ENCODE peak calls at places on chromosomes 6 and 20, in five cellular contexts. Z is gastrocnemius medialis, A is brain microvascular endothelial cell, D is breast epithelium, M is pancreas. S is an unnamed sample.

GRCh38 chr20:56003966-56004365 is 1.4 kb downstream of the CBLN4 start:
- DNase-seq in Z (no peak), A (no peak), D (no peak), M (peak), S (no peak)

GRCh38 chr6:135876048-135876447 is 24.5 kb downstream of the PDE7B start:
- DNase-seq in Z (no peak), A (no peak), D (no peak), M (no peak), S (no peak)

GRCh38 chr20:6920991-6921613 is 153.6 kb downstream of the BMP2 start:
- DNase-seq in Z (no peak), A (no peak), D (peak), M (no peak), S (no peak)

GRCh38 chr6:150733726-150734125 is 131.8 kb upstream of the MTHFD1L start:
- DNase-seq in Z (no peak), A (no peak), D (no peak), M (no peak), S (no peak)

GRCh38 chr20:47058236-47058635 is 163.6 kb downstream of the EYA2 start:
- DNase-seq in Z (no peak), A (no peak), D (no peak), M (no peak), S (peak)

GRCh38 chr20:4809707-4810106 is 88.0 kb downstream of the PRND start:
- DNase-seq in Z (no peak), A (no peak), D (no peak), M (peak), S (no peak)

GRCh38 chr6:90068264-90068663 is 174.0 kb downstream of the GJA10 start:
- DNase-seq in Z (no peak), A (peak), D (no peak), M (no peak), S (no peak)

GRCh38 chr6:111534366-111534765 is 51.3 kb upstream of the REV3L start:
- DNase-seq in Z (peak), A (no peak), D (peak), M (peak), S (no peak)

GRCh38 chr6:41280658-41281057 is 5.8 kb downstream of the TREM1 start:
- DNase-seq in Z (no peak), A (no peak), D (no peak), M (no peak), S (no peak)

GRCh38 chr6:9520417-9521151 is 894.3 kb downstream of the TFAP2A start:
- DNase-seq in Z (no peak), A (peak), D (no peak), M (no peak), S (no peak)

GRCh38 chr20:33936651-33937050 is 57.1 kb upstream of the RALY start:
- DNase-seq in Z (no peak), A (no peak), D (no peak), M (no peak), S (no peak)

GRCh38 chr6:34317172-34317477 is 68.3 kb upstream of the SMIM29 start:
- DNase-seq in Z (no peak), A (no peak), D (no peak), M (no peak), S (no peak)

GRCh38 chr6:34318492-34319470 is 70.0 kb upstream of the SMIM29 start:
- DNase-seq in Z (no peak), A (no peak), D (no peak), M (no peak), S (no peak)

GRCh38 chr6:34319471-34319885 is 70.7 kb upstream of the SMIM29 start:
- DNase-seq in Z (no peak), A (no peak), D (no peak), M (no peak), S (no peak)

GRCh38 chr6:34316442-34317171 is 67.8 kb upstream of the SMIM29 start:
- DNase-seq in Z (no peak), A (no peak), D (no peak), M (no peak), S (no peak)

GRCh38 chr6:34317882-34318491 is 69.2 kb upstream of the SMIM29 start:
- DNase-seq in Z (no peak), A (no peak), D (no peak), M (no peak), S (no peak)
- H3K4me3 ChIP-seq in Z (no peak), A (no peak), D (no peak), M (no peak), S (peak)

DNA sequence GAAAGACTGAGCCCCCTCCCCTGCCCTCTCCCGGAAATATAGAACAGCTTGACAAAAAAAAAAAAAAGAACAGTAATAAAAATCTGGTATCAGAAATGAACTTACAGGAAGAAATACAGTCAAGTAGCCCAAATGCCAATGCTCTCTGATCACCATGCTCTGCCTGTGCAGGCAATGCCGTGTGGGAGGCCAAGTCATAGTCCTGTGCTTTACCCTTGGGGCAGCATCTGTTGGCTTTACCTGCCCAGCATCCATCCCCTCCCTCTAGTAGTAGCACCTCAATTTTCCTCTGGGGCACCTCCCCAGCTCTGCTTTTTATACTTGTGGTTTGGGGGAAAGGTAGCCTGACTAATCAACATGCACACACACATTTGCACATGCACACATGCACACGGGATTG is 70.3 kb downstream of the RIPOR3 start:
- DNase-seq in Z (no peak), A (no peak), D (no peak), M (no peak), S (no peak)
- TF ChIP-seq CTCF in Z (no peak), A (no peak), D (no peak), M (no peak), S (no peak)

DNA sequence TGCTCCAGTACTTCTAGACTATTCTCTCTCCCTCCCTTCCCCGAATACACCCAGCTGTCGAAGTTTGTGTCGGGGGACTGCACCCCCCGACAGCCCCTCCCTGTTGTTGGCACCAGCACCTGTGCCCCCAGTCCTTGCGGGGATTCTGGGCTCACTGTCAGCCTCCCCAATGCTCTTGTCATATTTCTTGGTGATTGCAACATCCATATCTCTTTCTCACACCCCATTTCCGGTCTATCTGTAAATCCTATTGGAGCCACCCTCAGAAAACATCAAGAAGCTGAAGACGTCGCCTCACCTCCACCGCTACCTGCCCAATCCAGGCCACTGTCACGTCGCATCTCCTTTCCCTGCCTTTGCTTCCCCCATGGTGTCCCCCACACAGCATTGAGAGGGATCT is 32.6 kb upstream of the VSTM2L start:
- DNase-seq in Z (no peak), A (no peak), D (no peak), M (no peak), S (no peak)
- H3K27ac ChIP-seq in Z (no peak), A (no peak), D (no peak), M (no peak), S (no peak)

GRCh38 chr20:38685853-38686473 is 38.3 kb upstream of the SLC32A1 start:
- DNase-seq in Z (no peak), A (peak), D (no peak), M (peak), S (no peak)
- H3K4me3 ChIP-seq in Z (no peak), A (no peak), D (no peak), M (no peak), S (no peak)

GRCh38 chr6:4849628-4850027 is 73.4 kb downstream of the CDYL start:
- DNase-seq in Z (no peak), A (no peak), D (no peak), M (no peak), S (no peak)
- TF ChIP-seq CTCF in Z (no peak), A (no peak), D (no peak), M (no peak), S (no peak)

DNA sequence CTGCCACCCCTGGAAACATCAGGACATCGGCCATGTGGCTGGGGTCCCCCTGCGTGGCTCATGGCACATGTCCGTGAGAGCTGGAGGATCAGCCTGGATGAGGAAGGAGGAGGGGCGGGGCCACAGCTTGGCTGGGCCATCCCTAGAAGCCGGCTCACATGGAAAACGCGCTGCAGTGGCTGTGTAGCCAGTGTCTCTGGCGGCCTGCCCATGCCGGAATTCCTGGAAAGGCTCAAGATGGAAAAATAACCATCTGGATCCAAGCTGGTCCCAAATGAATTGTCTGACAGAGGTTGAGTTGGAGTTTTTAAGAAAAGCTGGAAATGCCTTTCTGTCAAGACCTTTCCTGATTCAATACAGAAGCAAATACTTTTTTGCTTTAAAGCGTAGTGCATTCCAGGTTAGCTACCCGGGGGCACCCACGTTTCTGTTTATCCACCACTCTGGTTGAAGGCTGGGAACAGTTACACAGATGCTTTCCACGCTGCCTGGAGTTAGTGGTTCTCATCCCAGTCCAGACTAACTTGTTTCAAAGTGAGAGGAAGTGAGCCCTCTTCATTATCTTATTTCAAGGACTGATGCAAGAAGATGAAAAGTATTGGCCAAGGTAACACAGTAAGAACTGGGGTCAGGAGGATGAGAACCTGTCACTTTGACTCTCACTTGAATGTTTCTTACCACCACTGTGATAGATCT is 99.0 kb downstream of the GMPR start:
- DNase-seq in Z (peak), A (peak), D (peak), M (peak), S (peak)
- H3K27ac ChIP-seq in Z (no peak), A (peak), D (peak), M (no peak), S (peak)

S was measured in coronary artery.